ENCODE peak calls at places on chromosomes 12 and 14, in four cellular contexts. One of them, this sample, is unnamed.

GRCh38 chr14:71117839-71118743 is 210.8 kb downstream of the PCNX1 start:
- DNase-seq in GM10248: peak; percentile 35
- DNase-seq in NCI-H774: no peak
- DNase-seq in pancreas: peak; percentile 30
- DNase-seq in this sample: no peak

GRCh38 chr12:124217508-124217981 is 77.3 kb upstream of the RFLNA start:
- DNase-seq in pancreas: no peak
- DNase-seq in GM10248: no peak
- DNase-seq in NCI-H774: no peak
- DNase-seq in this sample: no peak

GRCh38 chr14:40410708-40411107 is 978.5 kb upstream of the FBXO33 start:
- DNase-seq in GM10248: no peak
- DNase-seq in NCI-H774: no peak
- DNase-seq in pancreas: no peak
- DNase-seq in this sample: no peak

GRCh38 chr14:65414961-65415589 is 2.5 kb downstream of the FUT8 start:
- DNase-seq in pancreas: no peak
- DNase-seq in NCI-H774: no peak
- DNase-seq in GM10248: peak; percentile 24
- DNase-seq in this sample: no peak

GRCh38 chr14:105061428-105062047 is 3.7 kb downstream of the GPR132 start:
- DNase-seq in GM10248: peak; percentile 76
- DNase-seq in NCI-H774: no peak
- DNase-seq in pancreas: no peak
- DNase-seq in this sample: no peak

GRCh38 chr12:117158911-117159310 is 31.4 kb downstream of the FBXO21 start:
- DNase-seq in pancreas: no peak
- DNase-seq in GM10248: no peak
- DNase-seq in NCI-H774: no peak
- DNase-seq in this sample: no peak

GRCh38 chr12:100612557-100612956 is 39.1 kb downstream of the GAS2L3 start:
- DNase-seq in NCI-H774: no peak
- DNase-seq in GM10248: no peak
- DNase-seq in pancreas: no peak
- DNase-seq in this sample: no peak

GRCh38 chr12:11651785-11652184 is 2.3 kb downstream of the ETV6 start:
- DNase-seq in pancreas: no peak
- DNase-seq in NCI-H774: no peak
- DNase-seq in GM10248: no peak
- DNase-seq in this sample: peak; percentile 14

GRCh38 chr14:102209224-102209966 is 69.7 kb downstream of the WDR20 start:
- DNase-seq in pancreas: no peak
- DNase-seq in NCI-H774: no peak
- DNase-seq in GM10248: no peak
- DNase-seq in this sample: no peak

GRCh38 chr14:75972729-75973480 is 8.9 kb downstream of the TGFB3 start:
- DNase-seq in NCI-H774: no peak
- DNase-seq in GM10248: no peak
- DNase-seq in pancreas: no peak
- DNase-seq in this sample: no peak

GRCh38 chr12:92995258-92995905 is 66.3 kb upstream of the EEA1 start:
- DNase-seq in NCI-H774: no peak
- DNase-seq in pancreas: no peak
- DNase-seq in GM10248: peak; percentile 38
- DNase-seq in this sample: no peak

GRCh38 chr14:94176808-94177207 is 2.7 kb downstream of the PPP4R4 start:
- DNase-seq in GM10248: no peak
- DNase-seq in NCI-H774: no peak
- DNase-seq in pancreas: no peak
- DNase-seq in this sample: no peak

GRCh38 chr12:89179983-89180382 is 172.3 kb downstream of the DUSP6 start:
- DNase-seq in GM10248: no peak
- DNase-seq in pancreas: no peak
- DNase-seq in NCI-H774: no peak
- DNase-seq in this sample: peak; percentile 81

GRCh38 chr12:70854138-70854537 is 66.4 kb downstream of the PTPRR start:
- DNase-seq in pancreas: no peak
- DNase-seq in NCI-H774: no peak
- DNase-seq in GM10248: no peak
- DNase-seq in this sample: no peak

GRCh38 chr12:49930515-49931288 is 19.8 kb upstream of the AQP2 start:
- DNase-seq in NCI-H774: no peak
- DNase-seq in pancreas: no peak
- DNase-seq in GM10248: no peak
- DNase-seq in this sample: no peak

GRCh38 chr14:26330982-26331381 is 266.9 kb downstream of the NOVA1 start:
- DNase-seq in pancreas: no peak
- DNase-seq in NCI-H774: no peak
- DNase-seq in GM10248: no peak
- DNase-seq in this sample: no peak

GRCh38 chr14:39433452-39433813 is 1.2 kb upstream of the FBXO33 start:
- DNase-seq in pancreas: no peak
- DNase-seq in NCI-H774: no peak
- DNase-seq in GM10248: no peak
- DNase-seq in this sample: no peak

GRCh38 chr14:73784065-73784987 is 67.3 kb upstream of the PTGR2 start:
- DNase-seq in NCI-H774: no peak
- DNase-seq in GM10248: no peak
- DNase-seq in pancreas: peak; percentile 73
- DNase-seq in this sample: no peak

GRCh38 chr12:73726881-73727280 is 810.8 kb upstream of the ATXN7L3B start:
- DNase-seq in GM10248: no peak
- DNase-seq in pancreas: no peak
- DNase-seq in NCI-H774: no peak
- DNase-seq in this sample: no peak

GRCh38 chr12:189622-189962 is 24.4 kb downstream of the SLC6A12 start:
- DNase-seq in pancreas: no peak
- DNase-seq in NCI-H774: no peak
- DNase-seq in GM10248: no peak
- DNase-seq in this sample: no peak

GRCh38 chr14:88142990-88143389 is 138.1 kb downstream of the GPR65 start:
- DNase-seq in pancreas: no peak
- DNase-seq in GM10248: no peak
- DNase-seq in NCI-H774: no peak
- DNase-seq in this sample: no peak

GRCh38 chr14:71591929-71592328 is 340.3 kb upstream of the RGS6 start:
- DNase-seq in pancreas: no peak
- DNase-seq in GM10248: no peak
- DNase-seq in NCI-H774: no peak
- DNase-seq in this sample: no peak

GRCh38 chr14:48275301-48275700 is 599.9 kb upstream of the MDGA2 start:
- DNase-seq in NCI-H774: no peak
- DNase-seq in pancreas: no peak
- DNase-seq in GM10248: no peak
- DNase-seq in this sample: no peak

GRCh38 chr12:94326727-94327126 is 132.9 kb downstream of the CEP83 start:
- DNase-seq in NCI-H774: no peak
- DNase-seq in GM10248: no peak
- DNase-seq in pancreas: no peak
- DNase-seq in this sample: no peak

GRCh38 chr12:25187781-25188180 is 7.2 kb downstream of the DNAI7 start:
- DNase-seq in GM10248: no peak
- DNase-seq in NCI-H774: no peak
- DNase-seq in pancreas: no peak
- DNase-seq in this sample: no peak